ENCODE peak calls at places on chromosome 19, in four cellular contexts. One of them, this sample, is unnamed. For H3K27me3, the result is how much of the 10 kb centered on the place peaks cover.

GRCh38 chr19:39321832-39322176 is 1.1 kb upstream of the LRFN1 start:
- DNase-seq in breast epithelium: no peak
- DNase-seq in uterus: no peak
- DNase-seq in tibial nerve: no peak
- DNase-seq in this sample: no peak

GRCh38 chr19:45717983-45718650 is 12.6 kb downstream of the FBXO46 start:
- DNase-seq in breast epithelium: no peak
- DNase-seq in uterus: no peak
- DNase-seq in tibial nerve: no peak
- DNase-seq in this sample: no peak

GRCh38 chr19:43311706-43312105 is 41.8 kb upstream of the CD177 start:
- DNase-seq in breast epithelium: no peak
- DNase-seq in uterus: no peak
- DNase-seq in tibial nerve: no peak
- DNase-seq in this sample: no peak

GRCh38 chr19:11971045-11971444 is 6.2 kb downstream of the ZNF763 start:
- DNase-seq in breast epithelium: no peak
- DNase-seq in uterus: no peak
- DNase-seq in tibial nerve: no peak
- DNase-seq in this sample: no peak

GRCh38 chr19:41359741-41360140 is 4.2 kb downstream of the B9D2 start:
- DNase-seq in breast epithelium: no peak
- DNase-seq in uterus: no peak
- DNase-seq in tibial nerve: no peak
- DNase-seq in this sample: no peak

GRCh38 chr19:18792661-18793060 is 1.6 kb upstream of the COMP start:
- DNase-seq in breast epithelium: no peak
- DNase-seq in uterus: no peak
- DNase-seq in tibial nerve: no peak
- DNase-seq in this sample: no peak

GRCh38 chr19:42442833-42443232 is at the start of gene CXCL17:
- DNase-seq in breast epithelium: no peak
- DNase-seq in uterus: no peak
- DNase-seq in tibial nerve: no peak
- DNase-seq in this sample: peak

GRCh38 chr19:35528218-35529038 is at the start of gene SBSN:
- DNase-seq in breast epithelium: no peak
- DNase-seq in uterus: no peak
- DNase-seq in tibial nerve: no peak
- DNase-seq in this sample: no peak

GRCh38 chr19:40510526-40511115 is 43.8 kb downstream of the SPTBN4 start:
- DNase-seq in breast epithelium: no peak
- DNase-seq in uterus: no peak
- DNase-seq in tibial nerve: no peak
- DNase-seq in this sample: no peak

DNA sequence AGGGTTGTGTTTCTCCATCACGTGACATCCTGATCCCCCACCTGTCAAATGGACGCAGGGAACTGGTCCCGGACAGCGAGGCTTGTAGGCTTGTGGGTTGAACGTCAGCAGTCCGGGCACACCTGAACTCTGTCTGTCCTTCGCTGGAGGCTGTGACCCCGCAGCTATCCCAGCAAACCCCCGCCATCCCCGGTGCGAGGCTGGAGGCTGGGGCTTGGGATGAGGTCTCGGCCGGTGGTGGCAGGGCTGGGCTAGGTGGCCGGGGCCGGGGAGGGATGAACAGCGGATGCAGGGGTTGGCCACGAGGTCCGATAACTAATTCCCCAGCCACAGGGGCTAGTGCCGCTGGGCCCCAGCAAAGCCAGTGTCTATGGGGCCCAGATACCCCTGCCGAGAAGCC is 8.8 kb downstream of the LSM7 start:
- DNase-seq in breast epithelium: no peak
- DNase-seq in uterus: no peak
- DNase-seq in tibial nerve: no peak
- DNase-seq in this sample: no peak
- H3K27me3 ChIP-seq in breast epithelium: under half
- H3K27me3 ChIP-seq in uterus: under half
- H3K27me3 ChIP-seq in tibial nerve: under half
- H3K27me3 ChIP-seq in this sample: under half

GRCh38 chr19:663682-664117 is 686 bp upstream of the RNF126 start:
- DNase-seq in breast epithelium: no peak
- DNase-seq in uterus: no peak
- DNase-seq in tibial nerve: no peak
- DNase-seq in this sample: no peak

GRCh38 chr19:660793-661426 is 2.1 kb downstream of the RNF126 start:
- DNase-seq in breast epithelium: no peak
- DNase-seq in uterus: no peak
- DNase-seq in tibial nerve: no peak
- DNase-seq in this sample: no peak

GRCh38 chr19:661427-662196 is 1.4 kb downstream of the RNF126 start:
- DNase-seq in breast epithelium: no peak
- DNase-seq in uterus: no peak
- DNase-seq in tibial nerve: no peak
- DNase-seq in this sample: no peak

GRCh38 chr19:662962-663681 is at the start of gene RNF126:
- DNase-seq in breast epithelium: peak
- DNase-seq in uterus: peak
- DNase-seq in tibial nerve: peak
- DNase-seq in this sample: peak

DNA sequence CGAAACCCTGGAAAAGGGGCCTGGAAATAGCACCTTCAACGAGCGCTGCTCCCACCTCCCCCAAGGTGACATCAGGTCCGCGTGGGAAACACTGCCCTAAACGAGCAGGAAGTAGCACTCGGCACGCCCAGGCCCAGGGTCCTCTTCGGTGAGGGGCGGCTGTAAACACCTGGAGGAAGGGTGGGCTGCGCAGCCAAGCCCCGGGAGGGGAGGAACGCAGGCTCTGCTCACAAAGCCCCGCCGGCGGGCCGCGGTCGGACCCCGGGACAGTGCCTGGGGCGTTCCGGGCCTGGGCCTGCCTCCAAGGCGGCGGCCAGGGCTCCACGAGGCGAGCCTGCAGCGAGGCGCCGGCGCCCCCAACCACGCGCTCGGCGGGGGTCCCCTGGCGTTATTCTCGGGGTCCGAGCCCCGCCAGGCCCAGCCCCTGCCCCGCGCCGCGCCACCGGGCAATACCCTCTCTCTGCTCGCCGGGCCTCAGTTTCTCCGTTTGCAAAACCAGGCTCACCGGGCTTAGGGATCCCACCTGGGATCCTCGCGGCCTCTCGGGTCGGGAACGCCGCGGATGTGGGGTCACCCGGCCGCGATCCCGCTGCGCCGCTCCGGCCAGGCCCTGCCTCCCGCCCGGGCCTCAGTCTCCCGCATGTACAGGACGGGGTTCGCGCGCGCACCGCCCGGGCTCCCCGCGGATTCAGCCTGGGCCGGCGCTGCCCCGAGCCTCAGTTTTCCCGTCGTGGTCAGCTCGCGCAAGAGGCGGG is 630 bp downstream of the RNF126 start:
- DNase-seq in breast epithelium: no peak
- DNase-seq in uterus: no peak
- DNase-seq in tibial nerve: no peak
- DNase-seq in this sample: peak
- TF ChIP-seq POLR2A in breast epithelium: no peak
- TF ChIP-seq POLR2A in uterus: no peak
- TF ChIP-seq POLR2A in tibial nerve: no peak
- TF ChIP-seq POLR2A in this sample: no peak

DNA sequence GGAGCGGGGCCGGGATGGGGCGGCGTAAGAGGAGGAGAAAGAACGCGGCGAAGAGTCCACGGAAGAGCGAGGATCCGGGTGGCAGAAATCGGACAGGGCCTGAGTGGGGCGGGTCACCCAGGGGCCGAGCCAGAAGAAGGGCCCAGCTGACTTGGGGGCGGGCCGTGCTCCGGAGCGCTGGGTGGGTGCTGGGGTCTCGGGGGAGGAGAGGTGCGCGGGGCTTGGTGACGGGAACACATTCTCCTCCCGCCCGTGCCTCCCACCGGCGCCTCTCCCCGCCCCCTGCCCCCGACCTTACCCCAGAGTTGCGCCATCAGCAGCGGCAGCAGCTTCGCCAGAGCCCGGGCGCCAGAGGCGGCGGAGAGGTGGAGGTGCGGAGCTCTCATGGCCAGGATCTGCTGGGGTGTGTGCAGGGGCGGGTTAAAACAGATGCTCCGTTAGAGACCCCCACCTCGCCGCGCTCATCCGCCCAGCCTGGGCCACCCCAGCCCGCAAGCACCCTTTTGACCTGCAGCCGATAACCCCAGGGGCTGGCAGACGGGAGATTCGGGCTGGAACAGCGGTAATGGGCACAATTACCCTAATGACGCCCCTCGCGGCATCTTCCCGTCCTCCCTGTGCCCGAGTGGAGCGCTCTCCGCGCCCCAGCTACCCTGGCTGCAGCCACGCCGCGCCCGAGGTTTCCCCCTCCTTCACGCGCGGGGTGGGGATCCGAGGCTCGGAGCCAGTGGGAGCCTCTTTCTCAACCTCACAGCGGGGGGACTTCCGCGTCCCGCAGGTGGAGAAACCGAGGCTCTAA is 565 bp downstream of the KLK10 start:
- DNase-seq in breast epithelium: no peak
- DNase-seq in uterus: no peak
- DNase-seq in tibial nerve: no peak
- DNase-seq in this sample: peak
- H3K27me3 ChIP-seq in breast epithelium: under half
- H3K27me3 ChIP-seq in uterus: under half
- H3K27me3 ChIP-seq in tibial nerve: under half
- H3K27me3 ChIP-seq in this sample: under half

GRCh38 chr19:2274937-2275535 is 6.9 kb downstream of the PEAK3 start:
- DNase-seq in breast epithelium: no peak
- DNase-seq in uterus: peak
- DNase-seq in tibial nerve: peak
- DNase-seq in this sample: peak
- TF ChIP-seq POLR2A in breast epithelium: no peak
- TF ChIP-seq POLR2A in uterus: no peak
- TF ChIP-seq POLR2A in tibial nerve: no peak
- TF ChIP-seq POLR2A in this sample: no peak

GRCh38 chr19:7670150-7670784 is 1.4 kb downstream of the RETN start:
- DNase-seq in breast epithelium: no peak
- DNase-seq in uterus: no peak
- DNase-seq in tibial nerve: no peak
- DNase-seq in this sample: no peak
- H3K27me3 ChIP-seq in breast epithelium: under half
- H3K27me3 ChIP-seq in uterus: under half
- H3K27me3 ChIP-seq in tibial nerve: under half
- H3K27me3 ChIP-seq in this sample: under half

GRCh38 chr19:51318687-51319675 is 7.5 kb downstream of the IGLON5 start:
- DNase-seq in breast epithelium: no peak
- DNase-seq in uterus: no peak
- DNase-seq in tibial nerve: no peak
- DNase-seq in this sample: no peak
- TF ChIP-seq POLR2A in breast epithelium: no peak
- TF ChIP-seq POLR2A in uterus: no peak
- TF ChIP-seq POLR2A in tibial nerve: no peak
- TF ChIP-seq POLR2A in this sample: no peak

DNA sequence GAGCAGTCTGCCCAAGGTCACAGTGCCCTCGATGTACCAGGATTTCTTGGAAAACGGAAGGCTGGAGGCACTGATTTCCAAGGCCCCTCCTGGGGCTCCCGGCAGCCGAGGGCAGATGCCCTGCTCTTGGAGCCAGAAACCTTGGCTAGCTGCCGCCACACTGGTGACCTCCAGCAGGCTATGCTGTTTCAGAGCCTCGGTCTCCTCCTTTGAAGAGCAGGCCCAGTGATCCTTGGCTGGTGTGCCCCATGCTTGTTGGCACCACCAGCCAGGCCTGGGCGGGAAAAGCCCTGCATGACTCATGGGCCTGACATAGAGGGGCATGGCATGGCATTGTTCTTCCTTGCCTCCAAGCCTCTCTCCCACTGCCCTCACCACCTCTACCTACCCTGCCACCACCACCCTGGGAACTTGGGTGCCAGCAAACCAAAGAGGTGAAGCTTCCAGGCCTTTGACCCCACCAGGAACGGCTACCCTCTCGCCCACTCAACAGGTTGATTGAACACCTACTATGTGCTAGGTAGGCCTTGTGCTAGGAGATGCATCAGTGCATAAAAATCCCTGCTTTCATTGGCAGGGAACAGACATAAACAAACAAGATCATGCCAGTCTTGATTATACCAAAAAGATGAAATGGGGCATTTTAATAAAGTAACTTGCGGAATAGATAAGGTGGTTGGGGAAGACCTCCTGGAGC is 1.6 kb upstream of the CLEC11A start:
- DNase-seq in breast epithelium: no peak
- DNase-seq in uterus: no peak
- DNase-seq in tibial nerve: no peak
- DNase-seq in this sample: no peak
- H3K27me3 ChIP-seq in breast epithelium: under half
- H3K27me3 ChIP-seq in uterus: under half
- H3K27me3 ChIP-seq in tibial nerve: under half
- H3K27me3 ChIP-seq in this sample: under half

DNA sequence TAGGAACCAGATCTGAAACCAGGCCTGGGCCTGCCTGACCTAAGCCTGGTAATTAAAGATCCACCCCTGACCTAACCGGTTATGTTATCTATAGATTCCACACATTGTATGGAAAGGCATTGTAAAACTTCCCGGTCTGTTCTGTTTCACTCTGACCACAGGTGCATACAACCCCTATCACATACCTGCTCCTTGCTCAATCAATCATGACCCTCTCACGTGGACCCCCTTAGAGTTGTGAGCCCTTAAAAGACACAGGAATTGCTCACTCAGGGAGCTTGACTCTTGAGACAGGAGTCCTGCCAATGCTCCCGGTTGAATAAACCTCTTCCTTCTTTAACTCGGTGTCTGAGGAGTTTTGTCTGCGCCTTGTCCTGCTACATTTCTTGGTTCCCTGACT is 27.3 kb upstream of the ZNF562 start:
- DNase-seq in breast epithelium: no peak
- DNase-seq in uterus: no peak
- DNase-seq in tibial nerve: no peak
- DNase-seq in this sample: no peak
- TF ChIP-seq POLR2A in breast epithelium: no peak
- TF ChIP-seq POLR2A in uterus: no peak
- TF ChIP-seq POLR2A in tibial nerve: no peak
- TF ChIP-seq POLR2A in this sample: no peak

DNA sequence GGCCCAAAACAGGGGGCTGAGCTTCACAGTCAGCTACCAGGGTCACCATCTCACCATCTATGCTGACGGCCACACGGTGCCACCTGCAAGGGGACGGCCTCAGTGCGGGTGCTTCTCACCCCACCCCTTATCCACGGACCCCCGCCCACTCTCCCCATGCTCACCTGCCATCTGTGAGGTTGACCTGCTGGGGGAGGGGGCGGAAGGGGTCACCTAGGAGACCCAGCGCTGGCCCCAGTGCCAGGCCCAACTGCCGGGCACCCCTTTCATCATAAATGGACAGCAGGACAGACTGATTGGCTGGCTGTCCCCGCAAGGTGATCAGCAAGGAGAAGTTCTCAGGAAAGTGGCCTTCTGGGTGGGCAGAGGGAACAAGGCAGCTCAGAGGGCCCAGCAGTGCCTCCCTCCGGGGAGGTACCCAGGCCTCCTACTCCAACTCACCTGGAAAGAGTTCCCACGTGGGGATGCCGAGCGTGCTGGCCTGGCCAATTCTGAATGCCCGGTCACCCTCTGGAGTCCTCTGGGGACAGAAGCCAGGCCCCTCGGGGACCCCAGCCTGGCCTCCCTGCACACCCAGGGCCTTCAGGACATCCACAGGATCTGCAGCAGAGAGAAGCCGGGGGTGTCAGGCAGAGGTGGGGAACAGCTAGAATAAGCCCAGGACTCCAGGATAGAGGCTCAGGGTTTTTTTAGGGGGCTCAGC is 4.5 kb downstream of the COL5A3 start:
- DNase-seq in breast epithelium: no peak
- DNase-seq in uterus: no peak
- DNase-seq in tibial nerve: no peak
- DNase-seq in this sample: no peak
- H3K27me3 ChIP-seq in breast epithelium: under half
- H3K27me3 ChIP-seq in uterus: under half
- H3K27me3 ChIP-seq in tibial nerve: under half
- H3K27me3 ChIP-seq in this sample: under half